ENCODE peak calls at places on chromosomes 11 and 22, in five cellular contexts. Y is GM23338, G is HCT116, W is mammary epithelial cell, V is IMR-90. M is an unnamed sample.

GRCh38 chr22:43263645-43264514 is 76.9 kb upstream of the TTLL12 start:
- DNase-seq in V (peak; percentile 88), W (peak; percentile 79), G (peak; percentile 48), Y (no peak), M (no peak)

GRCh38 chr22:29553391-29554224 is at the start of gene THOC5:
- DNase-seq in Y (peak; percentile 98), G (peak; percentile 89), V (peak; percentile 94), W (peak; percentile 95), M (peak; percentile 97)

GRCh38 chr22:45883811-45884170 is 93.2 kb downstream of the WNT7B start:
- DNase-seq in G (no peak), V (no peak), Y (no peak), W (no peak), M (no peak)

GRCh38 chr11:65329944-65330403 is 3.7 kb upstream of the DPF2 start:
- DNase-seq in Y (peak; percentile 100), V (peak; percentile 92), W (peak; percentile 64), G (peak; percentile 93), M (peak; percentile 98)

GRCh38 chr11:63534076-63534475 is 2.5 kb upstream of the PLAAT4 start:
- DNase-seq in V (no peak), W (no peak), Y (no peak), G (no peak), M (no peak)

GRCh38 chr22:45334068-45334467 is 24.3 kb downstream of the FAM118A start:
- DNase-seq in W (peak; percentile 88), G (no peak), Y (no peak), V (no peak), M (no peak)

GRCh38 chr11:66727282-66727882 is 1.6 kb downstream of the SPTBN2 start:
- DNase-seq in Y (peak; percentile 61), V (peak; percentile 11), G (no peak), W (peak; percentile 16), M (peak; percentile 78)

GRCh38 chr11:46680164-46680760 is 20.2 kb downstream of the ARHGAP1 start:
- DNase-seq in W (no peak), V (no peak), G (no peak), Y (no peak), M (no peak)

GRCh38 chr11:17601206-17602075 is 54.4 kb downstream of the OTOG start:
- DNase-seq in G (no peak), V (no peak), Y (peak; percentile 38), W (no peak), M (peak; percentile 57)

GRCh38 chr22:19603767-19604166 is 79.6 kb upstream of the CLDN5 start:
- DNase-seq in V (no peak), Y (no peak), G (no peak), W (no peak), M (no peak)

GRCh38 chr11:104380358-104380757 is 216.4 kb upstream of the PDGFD start:
- DNase-seq in V (no peak), Y (no peak), W (no peak), G (no peak), M (no peak)

GRCh38 chr11:3971756-3972404 is 116.4 kb downstream of the STIM1 start:
- DNase-seq in G (no peak), V (peak; percentile 46), Y (no peak), W (peak; percentile 26), M (peak; percentile 63)

GRCh38 chr11:74487875-74488274 is 5.6 kb downstream of the LIPT2 start:
- DNase-seq in G (peak; percentile 32), Y (peak; percentile 55), V (no peak), W (no peak), M (peak; percentile 55)

GRCh38 chr22:20779813-20780148 is 5.9 kb downstream of the SERPIND1 start:
- DNase-seq in W (no peak), V (peak; percentile 57), Y (no peak), G (no peak), M (no peak)

GRCh38 chr11:93432247-93432646 is 101.7 kb downstream of the DEUP1 start:
- DNase-seq in G (no peak), W (no peak), Y (no peak), V (no peak), M (no peak)

GRCh38 chr22:17272511-17272991 is 53.3 kb upstream of the ADA2 start:
- DNase-seq in W (no peak), Y (peak; percentile 87), V (no peak), G (no peak), M (no peak)

GRCh38 chr11:6599884-6600390 is 3.5 kb downstream of the RRP8 start:
- DNase-seq in G (no peak), Y (no peak), W (no peak), V (no peak), M (no peak)

GRCh38 chr11:132453411-132453810 is 1078.9 kb downstream of the OPCML start:
- DNase-seq in Y (no peak), V (no peak), G (no peak), W (no peak), M (no peak)

GRCh38 chr11:46345881-46346484 is 1.3 kb upstream of the DGKZ start:
- DNase-seq in G (no peak), Y (no peak), W (peak; percentile 43), V (no peak), M (no peak)

GRCh38 chr11:63613517-63614135 is 607 bp downstream of the PLAAT3 start:
- DNase-seq in G (no peak), V (no peak), W (no peak), Y (peak; percentile 78), M (no peak)

GRCh38 chr11:108872781-108873291 is 208.0 kb downstream of the DDX10 start:
- DNase-seq in Y (no peak), V (peak; percentile 15), W (peak; percentile 64), G (no peak), M (no peak)

GRCh38 chr11:47992959-47993820 is 12.8 kb downstream of the PTPRJ start:
- DNase-seq in Y (no peak), G (peak; percentile 72), W (no peak), V (peak; percentile 89), M (peak; percentile 40)

GRCh38 chr22:21070690-21071615 is 25.2 kb downstream of the LRRC74B start:
- DNase-seq in G (no peak), W (no peak), V (no peak), Y (no peak), M (no peak)

GRCh38 chr11:102560555-102561011 is 30.0 kb upstream of the MMP7 start:
- DNase-seq in G (no peak), V (peak; percentile 52), Y (no peak), W (peak; percentile 85), M (peak; percentile 60)

GRCh38 chr11:34599406-34599901 is 21.4 kb upstream of the EHF start:
- DNase-seq in G (peak; percentile 91), Y (no peak), V (peak; percentile 79), W (peak; percentile 91), M (no peak)

GRCh38 chr22:26615149-26615548 is 2.7 kb downstream of the CRYBB1 start:
- DNase-seq in Y (no peak), V (no peak), G (no peak), W (no peak), M (peak; percentile 49)

GRCh38 chr22:27286711-27287110 is 514.8 kb downstream of the MN1 start:
- DNase-seq in W (no peak), V (no peak), G (no peak), Y (no peak), M (no peak)

DNA sequence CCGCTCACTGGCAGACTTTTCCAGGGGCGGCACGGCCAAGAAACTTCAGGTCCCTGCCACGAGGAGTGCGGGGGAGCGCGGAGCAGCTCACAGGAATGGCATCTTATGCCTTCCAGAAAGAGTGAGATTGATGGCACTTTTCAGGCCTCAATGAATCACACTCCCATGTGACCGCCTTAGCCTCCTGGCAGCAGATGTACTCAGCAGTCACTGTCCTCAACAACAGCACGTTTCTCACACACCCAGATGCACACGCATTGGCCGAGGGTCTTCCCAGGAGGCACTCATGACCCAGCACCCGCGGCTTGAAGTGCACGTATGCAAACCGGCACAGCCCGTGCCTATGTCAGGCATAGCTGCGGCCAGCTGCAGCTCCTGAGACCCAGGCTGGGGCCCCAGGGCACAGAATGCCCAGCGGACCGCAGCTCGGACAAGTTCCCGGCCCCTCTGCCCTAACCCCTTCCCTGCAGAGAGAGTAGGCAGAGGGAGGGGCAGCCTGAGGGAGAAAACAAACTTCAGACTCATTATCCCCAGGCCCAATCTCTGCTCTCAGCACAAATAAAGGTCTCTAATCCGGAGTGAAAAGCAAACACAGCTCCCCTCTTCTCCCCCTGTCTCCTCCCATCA is 48.3 kb downstream of the RPUSD4 start:
- DNase-seq in G (no peak), V (peak; percentile 96), W (peak; percentile 72), Y (no peak), M (peak; percentile 88)
- H3K4me3 ChIP-seq in G (no peak overlapping the region), V (no peak overlapping the region), W (no peak overlapping the region), Y (no peak overlapping the region), M (peak overlapping the region; percentile 43)

GRCh38 chr22:31618057-31618456 is 44.0 kb downstream of the PISD start:
- DNase-seq in V (no peak), W (no peak), G (no peak), Y (no peak), M (no peak)
- H4K20me1 ChIP-seq in V (peaks cover 45% of the 10 kb centered on the region), W (no peaks in the 10 kb centered on the region), G (no peaks in the 10 kb centered on the region), Y (peaks cover 4% of the 10 kb centered on the region), M (peaks cover 3% of the 10 kb centered on the region)

DNA sequence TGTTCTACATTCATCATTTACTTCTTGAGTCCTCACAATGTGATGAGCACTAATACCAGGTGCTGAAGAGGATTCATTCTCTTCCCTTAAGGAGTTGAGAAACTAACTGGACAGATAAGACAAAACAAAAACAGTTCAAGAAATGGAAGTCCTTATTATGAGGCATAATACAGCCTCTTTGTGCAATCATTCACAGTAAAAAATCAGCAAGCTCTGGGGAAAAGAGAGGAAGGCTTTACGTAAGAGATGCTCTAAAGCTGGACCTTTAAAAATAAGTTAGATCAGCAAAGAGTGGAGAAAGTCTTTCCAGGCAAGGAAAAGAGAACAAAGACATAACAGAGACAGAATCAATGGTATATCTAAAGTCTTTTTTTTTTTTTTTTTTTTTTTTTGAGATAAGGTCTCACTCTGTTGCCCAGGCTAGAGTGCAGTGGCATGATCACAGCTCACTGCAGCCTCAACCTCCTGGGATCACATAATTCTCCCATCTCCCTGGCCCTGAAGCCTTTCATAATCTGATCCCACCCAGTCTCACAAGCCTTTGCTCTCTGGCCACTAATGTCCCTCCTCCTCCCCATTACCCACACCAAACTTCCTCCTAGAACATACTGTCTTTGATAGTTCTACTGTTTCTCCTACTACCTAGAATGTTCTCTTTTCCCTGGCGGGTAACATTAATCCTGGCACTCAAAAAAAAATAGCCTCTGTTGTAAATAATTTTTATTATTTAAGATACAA is 40.9 kb downstream of the MRTFA start:
- DNase-seq in V (no peak), W (no peak), Y (no peak), G (no peak), M (no peak)
- H3K4me3 ChIP-seq in V (no peak overlapping the region), W (no peak overlapping the region), Y (no peak overlapping the region), G (no peak overlapping the region), M (no peak overlapping the region)

DNA sequence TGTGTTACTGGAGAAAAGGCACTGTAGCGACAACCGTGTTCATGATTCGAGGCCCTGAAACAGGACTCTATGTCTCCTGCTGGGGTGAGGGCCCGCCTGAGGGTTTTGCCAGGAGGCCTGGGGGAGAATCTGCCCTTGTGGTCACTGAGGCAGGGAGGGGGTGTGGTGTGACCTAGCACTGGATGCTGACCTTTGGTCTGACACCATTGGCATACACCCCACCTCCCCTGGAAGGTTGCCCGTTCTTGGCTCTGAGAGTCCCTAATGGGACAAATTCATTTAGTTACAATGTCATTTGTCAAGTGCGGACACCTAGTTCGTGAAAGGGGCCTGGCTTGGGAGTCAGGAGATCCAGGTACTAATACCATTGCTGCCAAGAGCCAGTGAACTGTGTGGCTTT is 29.0 kb downstream of the NECTIN1 start:
- DNase-seq in G (no peak), W (no peak), V (no peak), Y (no peak), M (no peak)
- H4K20me1 ChIP-seq in G (no peaks in the 10 kb centered on the region), W (no peaks in the 10 kb centered on the region), V (no peaks in the 10 kb centered on the region), Y (peaks cover 51% of the 10 kb centered on the region), M (no peaks in the 10 kb centered on the region)

GRCh38 chr11:77146261-77147035 is 18.4 kb downstream of the MYO7A start:
- DNase-seq in G (no peak), Y (no peak), W (no peak), V (no peak), M (no peak)
- H3K4me3 ChIP-seq in G (no peak overlapping the region), Y (no peak overlapping the region), W (no peak overlapping the region), V (no peak overlapping the region), M (no peak overlapping the region)

GRCh38 chr11:72721276-72721675 is 30.9 kb downstream of the ARAP1 start:
- DNase-seq in Y (no peak), V (no peak), G (no peak), W (no peak), M (peak; percentile 62)
- H4K20me1 ChIP-seq in Y (peaks cover 14% of the 10 kb centered on the region), V (peaks cover 53% of the 10 kb centered on the region), G (no peaks in the 10 kb centered on the region), W (no peaks in the 10 kb centered on the region), M (peaks cover 69% of the 10 kb centered on the region)